ENCODE peak calls at places on chromosomes 16 and 17, in five cellular contexts. Y is heart right ventricle, Z is neural progenitor cell, D is brain microvascular endothelial cell, R is B cell. U is an unnamed sample.

GRCh38 chr17:64728041-64728695 is 66.1 kb upstream of the SMURF2 start:
- DNase-seq in Y (no peak), R (no peak), Z (no peak), D (no peak), U (no peak)

GRCh38 chr17:64635647-64636305 is 26.3 kb downstream of the SMURF2 start:
- DNase-seq in D (no peak), Y (no peak), Z (no peak), R (no peak), U (no peak)

GRCh38 chr17:28474035-28474640 is 694 bp downstream of the SLC13A2 start:
- DNase-seq in Y (no peak), D (no peak), R (no peak), Z (no peak), U (no peak)

GRCh38 chr17:50234581-50234980 is 33.1 kb upstream of the COL1A1 start:
- DNase-seq in Y (no peak), D (no peak), Z (no peak), R (no peak), U (no peak)

GRCh38 chr16:80620656-80621605 is 80.1 kb downstream of the DYNLRB2 start:
- DNase-seq in Y (no peak), Z (peak; percentile 5), D (no peak), R (no peak), U (peak; percentile 32)

GRCh38 chr17:11308550-11308949 is 67.5 kb downstream of the SHISA6 start:
- DNase-seq in D (no peak), Y (no peak), R (no peak), Z (peak; percentile 16), U (peak; percentile 30)

GRCh38 chr16:75254359-75254837 is 3.0 kb upstream of the BCAR1 start:
- DNase-seq in R (no peak), Y (peak; percentile 18), Z (no peak), D (peak; percentile 64), U (no peak)

GRCh38 chr17:73554498-73554897 is 89.7 kb downstream of the SDK2 start:
- DNase-seq in Y (no peak), R (no peak), D (no peak), Z (no peak), U (no peak)

GRCh38 chr16:12569061-12569460 is 234.6 kb downstream of the CPPED1 start:
- DNase-seq in Y (no peak), Z (no peak), D (no peak), R (no peak), U (no peak)

GRCh38 chr17:2283302-2283701 is 20.3 kb downstream of the SMG6 start:
- DNase-seq in R (no peak), Z (no peak), Y (no peak), D (no peak), U (no peak)

GRCh38 chr17:2277430-2278170 is 26.0 kb downstream of the SMG6 start:
- DNase-seq in D (no peak), Z (no peak), Y (no peak), R (no peak), U (no peak)

GRCh38 chr17:2279707-2280106 is 23.9 kb downstream of the SMG6 start:
- DNase-seq in Y (no peak), R (no peak), Z (no peak), D (no peak), U (no peak)

GRCh38 chr17:2282297-2282873 is 21.2 kb downstream of the SMG6 start:
- DNase-seq in R (no peak), Y (no peak), D (peak; percentile 48), Z (peak; percentile 63), U (no peak)
- TF ChIP-seq CTCF in R (peak; percentile 79), Y (peak; percentile 70), D (peak; percentile 40), Z (peak; percentile 68), U (peak; percentile 80)

GRCh38 chr16:88697831-88698693 is 8.1 kb downstream of the RNF166 start:
- DNase-seq in R (no peak), D (no peak), Z (no peak), Y (no peak), U (no peak)
- TF ChIP-seq CTCF in R (no peak), D (peak; percentile 64), Z (peak; percentile 51), Y (peak; percentile 25), U (no peak)

GRCh38 chr16:46857261-46857962 is 26.4 kb upstream of the C16orf87 start:
- DNase-seq in R (no peak), Y (no peak), Z (peak; percentile 8), D (peak; percentile 48), U (peak; percentile 48)
- TF ChIP-seq CTCF in R (peak; percentile 36), Y (peak; percentile 46), Z (peak; percentile 19), D (peak; percentile 68), U (peak; percentile 78)

DNA sequence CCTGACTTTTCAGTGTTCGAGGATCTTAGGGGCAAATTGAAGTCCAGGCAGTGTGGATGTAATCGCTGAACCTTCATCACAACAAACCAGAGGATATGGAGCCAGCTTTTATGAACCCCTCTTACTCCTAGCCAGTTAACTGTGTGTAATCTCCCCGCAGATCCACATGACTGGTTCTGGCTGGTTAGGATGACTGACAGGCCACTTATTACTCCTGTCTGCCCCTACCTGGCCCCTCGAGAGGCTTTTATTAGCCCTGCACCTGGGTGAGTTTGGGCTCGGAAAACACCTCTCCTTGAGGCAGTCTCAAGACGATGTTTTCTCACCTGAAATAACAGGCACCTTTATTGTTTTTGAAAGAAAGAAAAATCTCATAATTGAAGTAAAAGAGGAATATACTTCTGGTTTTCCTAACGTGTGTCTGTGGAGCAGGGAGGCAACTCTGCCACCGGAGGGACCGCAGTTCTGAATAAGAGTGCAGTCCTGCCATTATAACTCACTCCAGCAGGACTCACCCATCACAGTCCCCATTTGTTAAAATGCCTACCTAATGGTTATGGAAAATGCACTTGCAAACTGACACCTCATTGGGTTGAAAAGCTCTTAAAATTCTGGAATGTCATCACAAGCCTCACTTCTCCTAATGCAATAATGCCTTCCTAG is 291.9 kb upstream of the N4BP1 start:
- DNase-seq in D (no peak), Z (peak; percentile 30), R (no peak), Y (no peak), U (peak; percentile 33)
- TF ChIP-seq CTCF in D (no peak), Z (peak; percentile 40), R (no peak), Y (no peak), U (peak; percentile 30)

GRCh38 chr17:43906951-43907424 is 348 bp downstream of the MPP2 start:
- DNase-seq in Y (no peak), D (no peak), R (no peak), Z (no peak), U (no peak)

GRCh38 chr17:43908111-43908721 is 880 bp upstream of the MPP2 start:
- DNase-seq in Y (peak; percentile 67), Z (peak; percentile 85), D (peak; percentile 51), R (no peak), U (peak; percentile 74)

GRCh38 chr17:43905985-43906852 is 1.1 kb downstream of the MPP2 start:
- DNase-seq in Y (peak; percentile 69), Z (peak; percentile 92), D (peak; percentile 16), R (no peak), U (peak; percentile 92)

GRCh38 chr17:43905400-43905984 is 1.8 kb downstream of the MPP2 start:
- DNase-seq in Y (no peak), R (no peak), D (no peak), Z (peak; percentile 81), U (no peak)

DNA sequence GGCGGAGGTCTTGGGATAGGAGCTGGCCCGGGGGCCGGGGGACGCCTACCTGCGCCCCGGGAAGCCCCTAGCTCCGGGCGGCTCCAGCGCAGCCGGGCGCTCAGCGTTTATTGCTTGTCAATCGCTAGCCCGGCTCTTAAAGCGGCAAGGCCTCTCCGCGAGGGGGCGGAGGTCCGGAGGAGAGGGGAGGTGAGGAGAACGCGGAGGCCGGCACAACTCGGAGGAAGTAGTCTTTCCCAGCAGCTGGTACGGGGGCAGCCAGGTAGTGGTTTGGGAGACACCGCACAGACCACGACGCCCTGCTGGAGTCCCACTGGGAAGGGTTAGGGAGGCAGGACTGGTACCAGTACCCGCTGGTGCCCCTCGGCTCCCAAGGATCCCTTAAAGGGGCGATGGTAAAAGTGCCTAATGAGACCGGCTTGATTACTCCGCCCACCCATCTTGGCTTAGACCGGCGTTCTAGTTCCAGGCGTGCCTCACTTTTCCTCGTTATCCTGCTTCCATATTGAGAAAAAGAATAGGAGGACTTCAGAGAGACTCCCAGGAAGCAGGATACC is at the start of gene MPP2:
- DNase-seq in D (peak; percentile 35), Y (peak; percentile 72), R (peak; percentile 54), Z (peak; percentile 95), U (peak; percentile 94)
- TF ChIP-seq CTCF in D (peak; percentile 30), Y (peak; percentile 10), R (no peak), Z (peak; percentile 17), U (peak; percentile 11)

GRCh38 chr17:76570457-76570856 is 15.2 kb downstream of the ST6GALNAC2 start:
- DNase-seq in Z (no peak), R (no peak), D (no peak), Y (no peak), U (no peak)

GRCh38 chr17:76569607-76570279 is 15.9 kb downstream of the ST6GALNAC2 start:
- DNase-seq in Z (peak; percentile 54), R (no peak), Y (peak; percentile 42), D (no peak), U (no peak)

GRCh38 chr17:76572201-76572910 is 13.3 kb downstream of the ST6GALNAC2 start:
- DNase-seq in Z (no peak), R (no peak), D (no peak), Y (no peak), U (no peak)

GRCh38 chr17:76573096-76573495 is 12.6 kb downstream of the ST6GALNAC2 start:
- DNase-seq in R (no peak), Z (no peak), Y (no peak), D (no peak), U (no peak)

DNA sequence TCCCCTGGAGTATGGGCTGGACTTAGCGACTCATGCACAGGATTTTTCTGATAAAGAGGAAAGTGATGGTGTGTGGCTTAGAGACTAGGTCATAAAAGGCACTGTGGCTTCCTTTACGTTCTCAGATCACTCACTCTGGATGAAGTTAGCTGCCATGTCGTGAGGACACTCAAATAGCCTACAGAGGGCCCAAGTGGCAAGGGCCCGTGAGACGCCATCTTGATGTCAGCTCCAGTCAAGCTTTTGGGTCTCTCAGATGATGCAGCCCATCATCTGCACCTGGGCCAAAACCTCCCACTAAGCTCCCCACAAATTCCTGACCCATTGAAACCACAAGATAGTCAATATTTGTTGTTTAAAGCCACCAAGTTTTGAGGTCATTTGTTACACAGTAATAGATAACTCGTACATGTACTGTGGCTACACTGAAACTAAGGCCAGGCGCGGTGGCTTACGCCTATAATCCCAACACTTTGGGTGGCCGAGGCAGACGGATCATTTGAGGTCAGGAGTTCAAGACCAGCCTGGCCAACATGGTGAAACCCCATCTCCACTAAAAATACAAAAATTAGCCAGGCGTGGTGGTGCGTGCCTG is 14.7 kb downstream of the ST6GALNAC2 start:
- DNase-seq in Z (no peak), R (no peak), D (no peak), Y (no peak), U (no peak)
- TF ChIP-seq CTCF in Z (no peak), R (no peak), D (no peak), Y (no peak), U (no peak)

GRCh38 chr16:53549970-53550406 is 47.0 kb upstream of the AKTIP start:
- DNase-seq in D (peak; percentile 75), Y (no peak), Z (peak; percentile 84), R (peak; percentile 47), U (peak; percentile 51)
- TF ChIP-seq CTCF in D (peak; percentile 83), Y (peak; percentile 75), Z (peak; percentile 82), R (peak; percentile 78), U (peak; percentile 29)

U was measured in glutamatergic neuron.